ENCODE peak calls at places on chromosomes 4 and X, in five cellular contexts. K is HepG2, P is HCT116, L is NT2/D1, C is K562. Z is an unnamed sample.

GRCh38 chr4:10421344-10422055 is 35.7 kb downstream of the ZNF518B start:
- DNase-seq in K (no peak), P (no peak), L (no peak), C (no peak), Z (no peak)

GRCh38 chrX:38798956-38799355 is 2.3 kb upstream of the MID1IP1 start:
- DNase-seq in K (no peak), P (no peak), L (no peak), C (no peak), Z (no peak)

GRCh38 chr4:184805462-184806245 is 20.1 kb downstream of the ACSL1 start:
- DNase-seq in K (no peak), P (no peak), L (no peak), C (no peak), Z (no peak)

GRCh38 chr4:107366016-107366415 is 329.9 kb upstream of the DKK2 start:
- DNase-seq in K (no peak), P (no peak), L (no peak), C (no peak), Z (no peak)

GRCh38 chrX:25544641-25545040 is 528.9 kb upstream of the ARX start:
- DNase-seq in K (no peak), P (no peak), L (no peak), C (no peak), Z (no peak)

GRCh38 chr4:173450281-173450680 is 51.4 kb upstream of the SCRG1 start:
- DNase-seq in K (no peak), P (no peak), L (no peak), C (no peak), Z (no peak)

GRCh38 chrX:97835969-97836368 is 952.3 kb downstream of the RPA4 start:
- DNase-seq in K (no peak), P (no peak), L (peak; percentile 51), C (no peak), Z (no peak)

GRCh38 chrX:38816158-38816557 is 14.9 kb downstream of the MID1IP1 start:
- DNase-seq in K (no peak), P (no peak), L (no peak), C (no peak), Z (no peak)

GRCh38 chr4:67087897-67088296 is 457.4 kb downstream of the CENPC start:
- DNase-seq in K (peak; percentile 27), P (peak; percentile 1), L (peak; percentile 32), C (peak; percentile 39), Z (peak; percentile 10)

GRCh38 chr4:113756005-113756410 is 5.5 kb downstream of the CAMK2D start:
- DNase-seq in K (peak; percentile 82), P (no peak), L (no peak), C (no peak), Z (no peak)

GRCh38 chr4:41369680-41370079 is 113.0 kb downstream of the UCHL1 start:
- DNase-seq in K (no peak), P (no peak), L (no peak), C (no peak), Z (no peak)

GRCh38 chr4:93147524-93148212 is 680.9 kb upstream of the ATOH1 start:
- DNase-seq in K (no peak), P (no peak), L (peak; percentile 70), C (no peak), Z (no peak)

GRCh38 chr4:82989567-82990429 is 20.8 kb downstream of the LIN54 start:
- DNase-seq in K (peak; percentile 27), P (no peak), L (no peak), C (no peak), Z (no peak)

GRCh38 chr4:114562176-114562904 is 36.3 kb upstream of the UGT8 start:
- DNase-seq in K (no peak), P (no peak), L (peak; percentile 22), C (no peak), Z (peak; percentile 44)

GRCh38 chr4:174490356-174490969 is 31.8 kb downstream of the HPGD start:
- DNase-seq in K (no peak), P (no peak), L (no peak), C (no peak), Z (no peak)

GRCh38 chr4:7666744-7667143 is 232.0 kb upstream of the PSAPL1 start:
- DNase-seq in K (no peak), P (no peak), L (no peak), C (no peak), Z (no peak)

GRCh38 chr4:128310266-128310697 is 22.7 kb upstream of the PGRMC2 start:
- DNase-seq in K (peak; percentile 55), P (no peak), L (no peak), C (no peak), Z (peak; percentile 51)

GRCh38 chr4:37892641-37893040 is 1.8 kb downstream of the TBC1D1 start:
- DNase-seq in K (no peak), P (no peak), L (no peak), C (no peak), Z (no peak)

GRCh38 chr4:5785806-5786680 is 75.0 kb downstream of the EVC start:
- DNase-seq in K (no peak), P (no peak), L (no peak), C (no peak), Z (no peak)

GRCh38 chrX:136049608-136050007 is 64.4 kb downstream of the SLC9A6 start:
- DNase-seq in K (no peak), P (no peak), L (no peak), C (no peak), Z (no peak)

GRCh38 chrX:2928583-2929434 is at the start of gene ARSD:
- DNase-seq in K (peak; percentile 74), P (peak; percentile 55), L (peak; percentile 89), C (no peak), Z (peak; percentile 73)

GRCh38 chr4:107896158-107896645 is 35.1 kb upstream of the CYP2U1 start:
- DNase-seq in K (peak; percentile 36), P (peak; percentile 92), L (no peak), C (no peak), Z (no peak)

GRCh38 chr4:164614999-164615398 is 138.9 kb upstream of the SMIM31 start:
- DNase-seq in K (no peak), P (no peak), L (peak; percentile 3), C (no peak), Z (no peak)

GRCh38 chrX:103002576-103002975 is 61.4 kb downstream of the BEX1 start:
- DNase-seq in K (no peak), P (no peak), L (no peak), C (no peak), Z (no peak)

GRCh38 chr4:87236851-87237250 is 16.4 kb upstream of the KLHL8 start:
- DNase-seq in K (peak; percentile 11), P (no peak), L (no peak), C (no peak), Z (no peak)

GRCh38 chrX:120512627-120513026 is 43.5 kb upstream of the LAMP2 start:
- DNase-seq in K (peak; percentile 64), P (no peak), L (no peak), C (no peak), Z (no peak)

GRCh38 chrX:40325161-40325560 is 227.4 kb upstream of the BCOR start:
- DNase-seq in K (no peak), P (no peak), L (no peak), C (no peak), Z (no peak)

GRCh38 chr4:153261431-153261830 is 57.2 kb downstream of the TRIM2 start:
- DNase-seq in K (no peak), P (no peak), L (no peak), C (no peak), Z (no peak)

DNA sequence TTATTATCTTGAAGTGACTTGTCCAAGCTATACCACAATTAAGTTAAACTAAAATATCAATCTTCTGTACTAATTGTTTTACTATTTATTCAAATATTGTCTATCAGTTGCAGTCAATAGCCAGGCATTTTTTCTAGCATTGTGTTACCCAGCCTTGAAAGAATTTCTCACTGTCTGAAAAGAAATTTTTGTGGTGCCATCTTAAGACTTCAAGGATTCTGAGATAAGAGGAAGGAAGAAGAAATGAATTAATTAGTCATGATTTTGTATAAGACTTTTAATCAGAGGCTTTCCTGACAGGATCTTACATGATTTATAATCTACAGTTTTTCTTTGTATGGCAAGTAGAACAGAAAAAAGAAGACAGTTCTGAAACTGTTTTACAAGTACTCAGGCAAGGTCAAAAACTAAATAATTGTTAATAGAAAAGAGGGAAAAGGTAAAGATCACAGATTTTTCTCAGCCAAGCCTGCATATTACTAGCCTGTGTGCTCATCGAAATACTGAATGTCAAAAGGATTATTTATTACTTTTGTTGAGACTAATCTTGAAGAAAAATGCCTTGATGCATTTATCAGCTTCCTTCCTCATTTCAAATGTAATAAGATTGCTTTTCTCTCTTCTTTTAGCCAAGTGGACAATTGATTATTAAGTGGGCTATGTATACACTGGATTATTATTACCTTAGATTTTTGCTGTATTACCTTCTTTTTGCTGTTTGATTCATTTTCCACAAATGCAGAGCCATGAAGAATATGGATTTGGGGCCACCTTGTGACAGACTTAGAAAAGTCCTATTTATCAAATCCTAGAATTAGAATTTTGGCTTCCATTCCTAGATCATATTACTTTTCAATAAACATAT is 53.8 kb downstream of the CXCL1 start:
- DNase-seq in K (no peak), P (peak; percentile 15), L (no peak), C (no peak), Z (no peak)
- TF ChIP-seq ZNF274 in K (no peak), P (no peak), L (no peak), C (no peak), Z (no peak)

GRCh38 chr4:47219586-47219985 is 188.2 kb downstream of the GABRB1 start:
- DNase-seq in K (no peak), P (no peak), L (no peak), C (no peak), Z (no peak)
- TF ChIP-seq ZNF274 in K (no peak), P (no peak), L (no peak), C (no peak), Z (no peak)

GRCh38 chr4:59339631-59340030 is 1860.5 kb upstream of the ADGRL3 start:
- DNase-seq in K (no peak), P (no peak), L (no peak), C (no peak), Z (no peak)
- TF ChIP-seq ZNF274 in K (no peak), P (no peak), L (no peak), C (no peak), Z (no peak)

GRCh38 chr4:177802149-177802548 is 359.9 kb upstream of the AGA start:
- DNase-seq in K (no peak), P (no peak), L (no peak), C (no peak), Z (no peak)

DNA sequence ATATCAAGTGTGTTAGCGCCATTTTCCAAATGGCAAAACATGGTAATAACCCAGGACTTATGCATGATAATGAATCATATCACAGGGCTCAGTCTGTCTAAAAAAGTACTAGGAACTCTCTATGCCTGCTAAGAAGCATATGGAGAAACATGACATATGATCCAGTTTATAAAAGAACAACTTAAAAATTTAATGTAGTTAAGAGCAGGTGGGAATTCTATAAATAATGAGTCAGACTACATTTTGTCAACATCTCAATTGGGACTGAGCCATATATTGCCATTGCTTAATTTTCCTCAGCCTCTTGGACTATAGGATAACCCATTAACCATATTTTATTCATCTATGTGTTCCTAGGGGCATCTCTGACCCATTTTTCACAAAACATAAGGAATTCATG is 360.4 kb upstream of the AGA start:
- DNase-seq in K (no peak), P (no peak), L (no peak), C (no peak), Z (no peak)
- TF ChIP-seq ZNF274 in K (no peak), P (no peak), L (no peak), C (no peak), Z (no peak)

GRCh38 chr4:141133146-141134006 is at the start of gene RNF150:
- DNase-seq in K (peak; percentile 65), P (no peak), L (peak; percentile 79), C (peak; percentile 27), Z (peak; percentile 73)
- TF ChIP-seq ZNF274 in K (no peak), P (no peak), L (no peak), C (no peak), Z (no peak)